ENCODE peak calls at places on chromosomes 4 and X, in seven cellular contexts. K, Y, S, U, J, Q and F are unnamed samples.

GRCh38 chr4:141077611-141078225 is 55.6 kb downstream of the RNF150 start:
- DNase-seq in U (no peak), S (no peak), K (no peak), Y (no peak), Q (no peak), J (no peak), F (no peak)

GRCh38 chr4:82017680-82018079 is 356.1 kb downstream of the HNRNPD start:
- DNase-seq in S (peak), K (peak), J (no peak), Q (peak), U (no peak), Y (no peak), F (no peak)

GRCh38 chrX:112614640-112615039 is 65.1 kb downstream of the LHFPL1 start:
- DNase-seq in K (peak), Y (no peak), J (no peak), U (no peak), S (peak), Q (no peak), F (no peak)

GRCh38 chrX:103794117-103794516 is 17.5 kb downstream of the PLP1 start:
- DNase-seq in Y (no peak), K (no peak), J (no peak), Q (no peak), U (no peak), S (peak), F (no peak)

GRCh38 chrX:42128020-42128419 is 204.7 kb upstream of the CASK start:
- DNase-seq in S (no peak), K (no peak), Q (no peak), U (no peak), J (no peak), Y (no peak), F (no peak)

GRCh38 chr4:13642576-13642975 is 15.1 kb upstream of the BOD1L1 start:
- DNase-seq in Q (no peak), J (no peak), K (peak), Y (no peak), S (peak), U (no peak), F (no peak)

GRCh38 chrX:84108589-84108988 is 79.4 kb downstream of the RPS6KA6 start:
- DNase-seq in Q (no peak), J (no peak), S (no peak), Y (no peak), K (no peak), U (no peak), F (no peak)

GRCh38 chrX:103215768-103216085 is 819 bp downstream of the BEX4 start:
- DNase-seq in Q (peak), Y (no peak), J (no peak), U (no peak), K (no peak), S (no peak), F (no peak)

GRCh38 chr4:77021614-77022089 is 54.1 kb downstream of the CCNI start:
- DNase-seq in Q (no peak), U (no peak), Y (peak), S (peak), J (no peak), K (peak), F (no peak)

GRCh38 chr4:8590546-8590880 is 2.1 kb upstream of the CPZ start:
- DNase-seq in J (no peak), Q (no peak), Y (no peak), U (no peak), S (no peak), K (no peak), F (no peak)

GRCh38 chrX:44842555-44843317 is 1.1 kb upstream of the DUSP21 start:
- DNase-seq in K (no peak), Y (no peak), S (no peak), J (no peak), U (no peak), Q (no peak), F (no peak)

GRCh38 chr4:69568787-69569186 is 70.7 kb downstream of the UGT2A2 start:
- DNase-seq in J (no peak), S (no peak), K (no peak), Q (no peak), Y (no peak), U (no peak), F (no peak)

GRCh38 chr4:94530073-94530472 is 78.3 kb downstream of the PDLIM5 start:
- DNase-seq in Q (no peak), K (no peak), Y (no peak), S (no peak), U (no peak), J (no peak), F (no peak)

GRCh38 chr4:175770555-175770954 is 41.5 kb downstream of the GPM6A start:
- DNase-seq in K (no peak), S (peak), U (no peak), Y (no peak), Q (no peak), J (no peak), F (no peak)

GRCh38 chr4:43456383-43456782 is 563.9 kb downstream of the GRXCR1 start:
- DNase-seq in S (peak), Y (no peak), U (no peak), K (peak), J (no peak), Q (no peak), F (no peak)

GRCh38 chr4:38154681-38155588 is 194.7 kb downstream of the PTTG2 start:
- DNase-seq in U (peak), Q (no peak), J (no peak), Y (no peak), S (peak), K (no peak), F (no peak)

GRCh38 chr4:2794707-2795557 is 2.0 kb downstream of the SH3BP2 start:
- DNase-seq in U (no peak), K (peak), Y (no peak), S (peak), Q (no peak), J (no peak), F (peak)

GRCh38 chr4:35201403-35201802 is 1042.9 kb downstream of the ARAP2 start:
- DNase-seq in K (no peak), J (no peak), S (no peak), U (no peak), Y (no peak), Q (no peak), F (no peak)

GRCh38 chr4:54400802-54401201 is 171.7 kb downstream of the PDGFRA start:
- DNase-seq in K (peak), S (peak), Y (no peak), U (no peak), J (peak), Q (no peak), F (no peak)

GRCh38 chr4:6916587-6917444 is 7.2 kb downstream of the TBC1D14 start:
- DNase-seq in Y (no peak), Q (no peak), J (no peak), K (peak), U (peak), S (peak), F (peak)

GRCh38 chrX:154815274-154815818 is 10.1 kb upstream of the MPP1 start:
- DNase-seq in J (no peak), K (peak), U (no peak), Y (no peak), S (no peak), Q (no peak), F (no peak)

GRCh38 chr4:22607382-22607781 is 85.4 kb upstream of the GBA3 start:
- DNase-seq in J (no peak), U (peak), S (peak), Q (peak), Y (no peak), K (peak), F (peak)

GRCh38 chr4:128844931-128845330 is 35.4 kb downstream of the JADE1 start:
- DNase-seq in J (no peak), K (no peak), U (no peak), S (no peak), Q (no peak), Y (no peak), F (no peak)

GRCh38 chrX:65601530-65602281 is 65.7 kb upstream of the MSN start:
- DNase-seq in Q (no peak), U (peak), K (peak), Y (peak), J (no peak), S (peak), F (peak)

GRCh38 chrX:24465524-24465850 is 401 bp downstream of the PDK3 start:
- DNase-seq in K (no peak), Y (no peak), J (no peak), U (no peak), Q (no peak), S (no peak), F (no peak)

GRCh38 chr4:11281720-11282119 is 147.0 kb downstream of the HS3ST1 start:
- DNase-seq in K (peak), Y (no peak), U (no peak), J (no peak), S (no peak), Q (no peak), F (no peak)

GRCh38 chr4:102678107-102678506 is 82.7 kb downstream of the MANBA start:
- DNase-seq in Y (no peak), Q (no peak), K (no peak), U (no peak), S (no peak), J (no peak), F (no peak)

GRCh38 chrX:69109706-69110635 is 55.3 kb downstream of the PJA1 start:
- DNase-seq in Q (no peak), U (no peak), K (no peak), J (no peak), S (peak), Y (no peak), F (no peak)

GRCh38 chr4:163681208-163681821 is 186.8 kb downstream of the TMA16 start:
- DNase-seq in U (peak), J (no peak), Y (no peak), S (peak), Q (peak), K (peak), F (peak)

GRCh38 chr4:2596153-2596552 is 59.7 kb downstream of the FAM193A start:
- DNase-seq in K (no peak), U (no peak), Y (no peak), Q (no peak), J (no peak), S (no peak), F (no peak)

GRCh38 chr4:46979283-46979682 is 14.1 kb downstream of the GABRA4 start:
- DNase-seq in Y (no peak), Q (no peak), U (no peak), K (no peak), J (no peak), S (no peak), F (no peak)

GRCh38 chr4:89111833-89112563 is 665 bp downstream of the TIGD2 start:
- DNase-seq in Y (no peak), K (peak), S (peak), J (no peak), U (peak), Q (no peak), F (peak)

GRCh38 chrX:100413231-100413630 is 3.2 kb upstream of the PCDH19 start:
- DNase-seq in Y (peak), S (peak), K (peak), J (no peak), Q (peak), U (no peak), F (peak)

GRCh38 chrX:15336023-15336413 is 695 bp upstream of the PIGA start:
- DNase-seq in K (peak), Y (no peak), U (no peak), S (peak), J (no peak), Q (no peak), F (no peak)

GRCh38 chr4:117010695-117011094 is 74.7 kb downstream of the TRAM1L1 start:
- DNase-seq in J (no peak), Q (no peak), K (no peak), Y (no peak), S (no peak), U (no peak), F (no peak)

GRCh38 chrX:130413415-130413814 is 11.6 kb downstream of the RBMX2 start:
- DNase-seq in J (no peak), S (peak), K (peak), Y (no peak), Q (no peak), U (peak), F (peak)

GRCh38 chr4:52641853-52642563 is 17.1 kb downstream of the USP46 start:
- DNase-seq in K (peak), Q (no peak), S (peak), U (no peak), J (no peak), Y (no peak), F (no peak)